ENCODE peak calls at places on chromosomes 16 and 17, in eight cellular contexts. X is heart right ventricle; R is endothelial cell of umbilical vein; W is mesenchymal stem cell; T is endodermal cell; H is CD4-positive, CD25-positive, alpha-beta regulatory T cell; I is naive thymus-derived CD4-positive, alpha-beta T cell; Y is BE2C. O is an unnamed sample.

GRCh38 chr16:74742051-74742481 is 32.6 kb downstream of the FA2H start:
- DNase-seq in X (no peak), R (no peak), W (peak; percentile 18), T (no peak), H (no peak), I (no peak), Y (no peak), O (no peak)

GRCh38 chr17:47235506-47235905 is 18.1 kb upstream of the ITGB3 start:
- DNase-seq in X (no peak), R (no peak), W (no peak), T (no peak), H (no peak), I (no peak), Y (no peak), O (no peak)

GRCh38 chr17:7538050-7538449 is 10.8 kb upstream of the TNFSF12 start:
- DNase-seq in X (no peak), R (no peak), W (no peak), T (no peak), H (no peak), I (no peak), Y (no peak), O (no peak)

GRCh38 chr16:47987136-47987535 is 168.7 kb downstream of the ABCC12 start:
- DNase-seq in X (no peak), R (no peak), W (no peak), T (no peak), H (no peak), I (no peak), Y (no peak), O (no peak)

GRCh38 chr16:71467810-71468209 is 5.8 kb upstream of the ZNF23 start:
- DNase-seq in X (no peak), R (peak; percentile 16), W (peak; percentile 43), T (peak; percentile 92), H (peak; percentile 17), I (peak; percentile 47), Y (no peak), O (peak; percentile 12)

GRCh38 chr17:47180337-47180736 is 8.8 kb downstream of the CDC27 start:
- DNase-seq in X (no peak), R (peak; percentile 66), W (no peak), T (no peak), H (no peak), I (no peak), Y (no peak), O (no peak)

GRCh38 chr16:23469814-23470213 is 16.8 kb upstream of the COG7 start:
- DNase-seq in X (no peak), R (no peak), W (no peak), T (no peak), H (no peak), I (no peak), Y (no peak), O (no peak)

GRCh38 chr16:79747688-79748087 is 147.2 kb upstream of the MAF start:
- DNase-seq in X (no peak), R (no peak), W (no peak), T (no peak), H (no peak), I (no peak), Y (no peak), O (no peak)

GRCh38 chr16:54821731-54822130 is 108.9 kb upstream of the IRX5 start:
- DNase-seq in X (no peak), R (no peak), W (no peak), T (no peak), H (no peak), I (no peak), Y (no peak), O (no peak)

GRCh38 chr16:19223235-19223847 is 55.3 kb downstream of the SYT17 start:
- DNase-seq in X (no peak), R (peak; percentile 8), W (no peak), T (peak; percentile 90), H (no peak), I (no peak), Y (peak; percentile 45), O (no peak)

GRCh38 chr16:27270389-27270788 is 1.8 kb upstream of the NSMCE1 start:
- DNase-seq in X (no peak), R (no peak), W (no peak), T (no peak), H (no peak), I (no peak), Y (no peak), O (no peak)
- H3K4me1 ChIP-seq in X (no peaks in the 10 kb centered on the region), R (peaks cover 5% of the 10 kb centered on the region), W (peaks cover 10% of the 10 kb centered on the region), T (no peaks in the 10 kb centered on the region), H (peaks cover 19% of the 10 kb centered on the region), I (peaks cover 44% of the 10 kb centered on the region), Y (no peaks in the 10 kb centered on the region), O (peaks cover 11% of the 10 kb centered on the region)

GRCh38 chr16:77277141-77277540 is 77.9 kb downstream of the SYCE1L start:
- DNase-seq in X (no peak), R (no peak), W (no peak), T (no peak), H (no peak), I (no peak), Y (no peak), O (no peak)

GRCh38 chr16:77276686-77277085 is 77.5 kb downstream of the SYCE1L start:
- DNase-seq in X (no peak), R (peak; percentile 37), W (no peak), T (no peak), H (no peak), I (no peak), Y (no peak), O (no peak)

GRCh38 chr16:77277571-77277970 is 78.4 kb downstream of the SYCE1L start:
- DNase-seq in X (no peak), R (no peak), W (no peak), T (no peak), H (no peak), I (no peak), Y (no peak), O (no peak)

GRCh38 chr16:77271532-77272426 is 72.6 kb downstream of the SYCE1L start:
- DNase-seq in X (no peak), R (no peak), W (no peak), T (no peak), H (no peak), I (no peak), Y (no peak), O (no peak)

GRCh38 chr16:77273815-77274214 is 74.6 kb downstream of the SYCE1L start:
- DNase-seq in X (no peak), R (no peak), W (peak; percentile 41), T (no peak), H (no peak), I (no peak), Y (no peak), O (no peak)
- H3K27me3 ChIP-seq in X (peaks cover 6% of the 10 kb centered on the region), R (no peaks in the 10 kb centered on the region), W (peaks cover 6% of the 10 kb centered on the region), T (peaks cover 60% of the 10 kb centered on the region), H (no peaks in the 10 kb centered on the region), I (no peaks in the 10 kb centered on the region), Y (no peaks in the 10 kb centered on the region), O (no peaks in the 10 kb centered on the region)

GRCh38 chr17:75722542-75723095 is 1.4 kb downstream of the ITGB4 start:
- DNase-seq in X (no peak), R (no peak), W (no peak), T (no peak), H (no peak), I (no peak), Y (no peak), O (peak; percentile 40)
- H3K4me3 ChIP-seq in X (peak overlapping the region; percentile 6), R (no peak overlapping the region), W (peak overlapping the region; percentile 68), T (no peak overlapping the region), H (no peak overlapping the region), I (no peak overlapping the region), Y (no peak overlapping the region), O (no peak overlapping the region)

GRCh38 chr17:43909537-43910231 is 2.3 kb upstream of the MPP2 start:
- DNase-seq in X (no peak), R (no peak), W (no peak), T (peak; percentile 62), H (no peak), I (no peak), Y (no peak), O (no peak)
- H3K4me1 ChIP-seq in X (peaks cover 3% of the 10 kb centered on the region), R (peaks cover 3% of the 10 kb centered on the region), W (peaks cover 21% of the 10 kb centered on the region), T (no peaks in the 10 kb centered on the region), H (peaks cover 25% of the 10 kb centered on the region), I (peaks cover 20% of the 10 kb centered on the region), Y (peaks cover 7% of the 10 kb centered on the region), O (peaks cover 23% of the 10 kb centered on the region)

DNA sequence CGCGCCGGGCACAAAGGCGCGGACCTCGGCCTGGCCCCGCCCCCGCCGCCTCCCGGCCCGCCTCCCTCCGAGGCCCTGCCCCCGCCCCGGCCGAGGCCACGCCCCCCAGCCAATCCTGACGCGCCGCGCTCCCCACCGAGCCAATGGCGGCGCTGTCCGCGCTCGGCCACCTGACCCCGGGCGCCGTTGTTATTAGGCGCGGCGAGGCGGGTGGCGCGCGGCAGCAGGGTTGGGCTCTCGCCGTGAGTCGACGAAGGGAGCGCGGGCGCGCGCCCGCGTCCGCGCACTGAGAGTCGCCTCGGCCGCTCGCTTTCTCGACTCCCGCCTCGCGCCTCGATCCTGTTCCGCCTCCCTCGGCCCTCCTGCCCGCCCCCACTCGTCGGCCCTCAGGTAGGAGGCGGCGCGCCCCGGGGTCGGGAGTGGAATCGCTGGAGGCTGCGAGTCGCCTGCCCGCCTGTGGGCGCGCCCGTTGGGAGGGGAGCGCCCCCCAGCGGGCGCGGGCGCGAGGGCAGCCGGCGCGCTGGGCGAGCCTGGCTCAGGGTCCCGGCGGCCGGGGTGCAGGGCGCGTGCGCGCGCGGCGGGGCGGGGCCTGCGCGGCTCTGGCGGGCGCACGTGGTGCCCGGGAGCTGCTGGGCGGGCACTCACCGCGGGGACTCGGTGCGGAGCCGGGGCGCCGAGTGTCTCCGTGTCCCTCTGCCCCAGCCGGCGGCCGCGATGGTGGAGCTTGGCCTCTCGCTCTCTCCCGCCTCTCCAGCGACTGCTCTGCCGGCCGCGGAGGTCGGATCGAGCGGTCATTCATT is 405 bp upstream of the CBLN1 start:
- DNase-seq in X (peak; percentile 87), R (peak; percentile 70), W (peak; percentile 26), T (peak; percentile 96), H (no peak), I (peak; percentile 8), Y (peak; percentile 97), O (no peak)
- H3K27me3 ChIP-seq in X (peaks cover 92% of the 10 kb centered on the region), R (peaks cover 65% of the 10 kb centered on the region), W (peaks cover 71% of the 10 kb centered on the region), T (peaks cover 87% of the 10 kb centered on the region), H (peaks cover 12% of the 10 kb centered on the region), I (no peaks in the 10 kb centered on the region), Y (peaks cover 17% of the 10 kb centered on the region), O (peaks cover 72% of the 10 kb centered on the region)

DNA sequence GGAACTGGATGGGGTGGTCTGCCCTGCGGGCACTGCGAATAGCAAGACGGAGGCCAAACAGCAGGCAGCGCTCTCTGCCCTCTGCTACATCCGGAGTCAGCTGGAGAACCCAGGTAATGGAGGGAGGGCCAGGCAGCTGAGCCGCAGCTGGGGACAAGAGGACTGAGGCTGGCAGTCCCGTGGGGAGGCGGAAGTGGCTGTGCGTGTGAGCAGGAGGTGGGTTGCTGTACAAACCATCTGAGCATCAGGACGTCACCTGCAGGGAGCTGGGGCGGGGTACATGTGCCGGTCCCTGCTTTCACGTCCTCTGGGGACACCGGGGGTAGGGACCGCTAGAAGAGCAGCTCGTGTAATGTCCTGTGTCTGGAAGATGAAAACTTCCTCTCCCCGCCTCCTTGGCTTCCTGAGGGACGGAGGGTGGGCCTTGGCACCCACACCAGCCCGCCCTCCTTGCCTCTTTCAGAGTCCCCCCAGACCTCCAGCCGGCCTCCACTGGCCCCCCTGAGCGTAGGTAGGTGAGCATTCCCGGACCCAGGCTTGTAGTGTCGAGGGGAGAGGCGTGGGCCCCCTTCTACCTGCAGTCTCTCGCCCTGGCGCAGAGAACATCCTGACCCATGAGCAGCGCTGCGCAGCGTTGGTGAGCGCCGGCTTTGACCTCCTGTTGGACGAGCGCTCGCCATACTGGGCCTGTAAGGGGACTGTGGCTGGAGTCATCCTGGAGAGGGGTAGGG is 3.7 kb downstream of the ADAD2 start:
- DNase-seq in X (no peak), R (no peak), W (no peak), T (no peak), H (no peak), I (peak; percentile 46), Y (no peak), O (no peak)
- H3K4me3 ChIP-seq in X (peak overlapping the region; percentile 1), R (no peak overlapping the region), W (no peak overlapping the region), T (no peak overlapping the region), H (no peak overlapping the region), I (peak overlapping the region; percentile 28), Y (no peak overlapping the region), O (no peak overlapping the region)